ENCODE peak calls at places on chromosome 6, in seven cellular contexts. One of them, this sample, is unnamed.

GRCh38 chr6:4220619-4221018 is 85.2 kb upstream of the ECI2 start:
- DNase-seq in left colon: no peak
- DNase-seq in C1 segment of cervical spinal cord: no peak
- DNase-seq in nucleus accumbens: no peak
- DNase-seq in adipocyte: peak; percentile 79
- DNase-seq in SJSA1: no peak
- DNase-seq in DMS53: no peak
- DNase-seq in this sample: no peak

GRCh38 chr6:187252-187840 is 104.9 kb upstream of the DUSP22 start:
- DNase-seq in SJSA1: peak; percentile 21
- DNase-seq in DMS53: no peak
- DNase-seq in left colon: no peak
- DNase-seq in C1 segment of cervical spinal cord: no peak
- DNase-seq in nucleus accumbens: no peak
- DNase-seq in adipocyte: no peak
- DNase-seq in this sample: no peak

GRCh38 chr6:170423814-170424633 is 117.5 kb downstream of the FAM120B start:
- DNase-seq in DMS53: no peak
- DNase-seq in left colon: no peak
- DNase-seq in C1 segment of cervical spinal cord: no peak
- DNase-seq in SJSA1: no peak
- DNase-seq in nucleus accumbens: no peak
- DNase-seq in adipocyte: no peak
- DNase-seq in this sample: no peak

GRCh38 chr6:26207248-26207801 is 120.1 kb downstream of the HFE start:
- DNase-seq in C1 segment of cervical spinal cord: no peak
- DNase-seq in left colon: no peak
- DNase-seq in DMS53: no peak
- DNase-seq in SJSA1: no peak
- DNase-seq in nucleus accumbens: no peak
- DNase-seq in adipocyte: no peak
- DNase-seq in this sample: no peak

GRCh38 chr6:33851959-33852358 is 48.2 kb upstream of the MLN start:
- DNase-seq in nucleus accumbens: no peak
- DNase-seq in SJSA1: no peak
- DNase-seq in left colon: peak; percentile 31
- DNase-seq in adipocyte: peak; percentile 23
- DNase-seq in DMS53: peak; percentile 66
- DNase-seq in C1 segment of cervical spinal cord: no peak
- DNase-seq in this sample: no peak

GRCh38 chr6:7976485-7977010 is 66.0 kb upstream of the TXNDC5 start:
- DNase-seq in adipocyte: no peak
- DNase-seq in DMS53: no peak
- DNase-seq in nucleus accumbens: no peak
- DNase-seq in left colon: no peak
- DNase-seq in SJSA1: no peak
- DNase-seq in C1 segment of cervical spinal cord: no peak
- DNase-seq in this sample: no peak

GRCh38 chr6:157760589-157761330 is 62.3 kb upstream of the SNX9 start:
- DNase-seq in C1 segment of cervical spinal cord: no peak
- DNase-seq in left colon: no peak
- DNase-seq in adipocyte: peak; percentile 79
- DNase-seq in DMS53: peak; percentile 37
- DNase-seq in SJSA1: peak; percentile 79
- DNase-seq in nucleus accumbens: no peak
- DNase-seq in this sample: peak; percentile 26

GRCh38 chr6:37673436-37673835 is 24.2 kb downstream of the MDGA1 start:
- DNase-seq in nucleus accumbens: no peak
- DNase-seq in C1 segment of cervical spinal cord: peak; percentile 29
- DNase-seq in left colon: no peak
- DNase-seq in adipocyte: no peak
- DNase-seq in DMS53: no peak
- DNase-seq in SJSA1: no peak
- DNase-seq in this sample: no peak

GRCh38 chr6:11393713-11394627 is 143.6 kb upstream of the TMEM170B start:
- DNase-seq in C1 segment of cervical spinal cord: no peak
- DNase-seq in left colon: no peak
- DNase-seq in nucleus accumbens: no peak
- DNase-seq in SJSA1: peak; percentile 79
- DNase-seq in DMS53: no peak
- DNase-seq in adipocyte: peak; percentile 43
- DNase-seq in this sample: no peak

GRCh38 chr6:132768051-132768517 is 10.4 kb upstream of the VNN2 start:
- DNase-seq in C1 segment of cervical spinal cord: peak; percentile 6
- DNase-seq in SJSA1: no peak
- DNase-seq in DMS53: peak; percentile 68
- DNase-seq in nucleus accumbens: no peak
- DNase-seq in left colon: peak; percentile 31
- DNase-seq in adipocyte: peak; percentile 33
- DNase-seq in this sample: no peak

GRCh38 chr6:133466666-133467065 is 225.5 kb downstream of the EYA4 start:
- DNase-seq in SJSA1: no peak
- DNase-seq in C1 segment of cervical spinal cord: no peak
- DNase-seq in adipocyte: no peak
- DNase-seq in DMS53: no peak
- DNase-seq in left colon: no peak
- DNase-seq in nucleus accumbens: no peak
- DNase-seq in this sample: no peak

GRCh38 chr6:111480988-111481830 is 1.8 kb downstream of the REV3L start:
- DNase-seq in C1 segment of cervical spinal cord: no peak
- DNase-seq in adipocyte: peak; percentile 34
- DNase-seq in DMS53: peak; percentile 23
- DNase-seq in nucleus accumbens: no peak
- DNase-seq in left colon: no peak
- DNase-seq in SJSA1: no peak
- DNase-seq in this sample: no peak

GRCh38 chr6:114634016-114634415 is 291.2 kb upstream of the HS3ST5 start:
- DNase-seq in adipocyte: no peak
- DNase-seq in DMS53: no peak
- DNase-seq in left colon: no peak
- DNase-seq in nucleus accumbens: no peak
- DNase-seq in SJSA1: no peak
- DNase-seq in C1 segment of cervical spinal cord: no peak
- DNase-seq in this sample: no peak

GRCh38 chr6:115216835-115217234 is 843.9 kb downstream of the FRK start:
- DNase-seq in DMS53: no peak
- DNase-seq in left colon: no peak
- DNase-seq in nucleus accumbens: no peak
- DNase-seq in adipocyte: no peak
- DNase-seq in SJSA1: no peak
- DNase-seq in C1 segment of cervical spinal cord: no peak
- DNase-seq in this sample: no peak

GRCh38 chr6:4906293-4906941 is 97.4 kb downstream of the RPP40 start:
- DNase-seq in SJSA1: no peak
- DNase-seq in nucleus accumbens: no peak
- DNase-seq in DMS53: no peak
- DNase-seq in adipocyte: no peak
- DNase-seq in C1 segment of cervical spinal cord: no peak
- DNase-seq in left colon: no peak
- DNase-seq in this sample: no peak

GRCh38 chr6:10314163-10314955 is 100.5 kb downstream of the TFAP2A start:
- DNase-seq in C1 segment of cervical spinal cord: no peak
- DNase-seq in DMS53: no peak
- DNase-seq in SJSA1: no peak
- DNase-seq in nucleus accumbens: no peak
- DNase-seq in adipocyte: no peak
- DNase-seq in left colon: no peak
- DNase-seq in this sample: no peak

GRCh38 chr6:147033267-147033666 is 170.9 kb upstream of the STXBP5 start:
- DNase-seq in C1 segment of cervical spinal cord: no peak
- DNase-seq in adipocyte: peak; percentile 88
- DNase-seq in left colon: no peak
- DNase-seq in DMS53: no peak
- DNase-seq in SJSA1: no peak
- DNase-seq in nucleus accumbens: no peak
- DNase-seq in this sample: no peak

GRCh38 chr6:148251286-148251685 is 91.4 kb upstream of the SASH1 start:
- DNase-seq in adipocyte: peak; percentile 66
- DNase-seq in DMS53: peak; percentile 35
- DNase-seq in left colon: no peak
- DNase-seq in SJSA1: no peak
- DNase-seq in C1 segment of cervical spinal cord: no peak
- DNase-seq in nucleus accumbens: no peak
- DNase-seq in this sample: no peak

GRCh38 chr6:166515072-166515810 is 71.2 kb downstream of the RAMACL start:
- DNase-seq in left colon: no peak
- DNase-seq in nucleus accumbens: no peak
- DNase-seq in DMS53: peak; percentile 77
- DNase-seq in C1 segment of cervical spinal cord: peak; percentile 77
- DNase-seq in SJSA1: peak; percentile 89
- DNase-seq in adipocyte: peak; percentile 80
- DNase-seq in this sample: no peak

GRCh38 chr6:151242420-151242841 is 2.7 kb downstream of the AKAP12 start:
- DNase-seq in SJSA1: no peak
- DNase-seq in nucleus accumbens: no peak
- DNase-seq in left colon: no peak
- DNase-seq in DMS53: no peak
- DNase-seq in C1 segment of cervical spinal cord: no peak
- DNase-seq in adipocyte: peak; percentile 10
- DNase-seq in this sample: no peak

GRCh38 chr6:150435360-150435759 is 66.5 kb downstream of the IYD start:
- DNase-seq in adipocyte: no peak
- DNase-seq in nucleus accumbens: no peak
- DNase-seq in C1 segment of cervical spinal cord: no peak
- DNase-seq in left colon: no peak
- DNase-seq in SJSA1: no peak
- DNase-seq in DMS53: no peak
- DNase-seq in this sample: no peak

GRCh38 chr6:32114853-32115252 is 5.7 kb upstream of the TNXB start:
- DNase-seq in nucleus accumbens: no peak
- DNase-seq in SJSA1: peak; percentile 89
- DNase-seq in adipocyte: peak; percentile 53
- DNase-seq in C1 segment of cervical spinal cord: no peak
- DNase-seq in left colon: no peak
- DNase-seq in DMS53: no peak
- DNase-seq in this sample: no peak

GRCh38 chr6:107075951-107076381 is 39.3 kb downstream of the BEND3 start:
- DNase-seq in SJSA1: no peak
- DNase-seq in C1 segment of cervical spinal cord: no peak
- DNase-seq in left colon: no peak
- DNase-seq in DMS53: no peak
- DNase-seq in nucleus accumbens: no peak
- DNase-seq in adipocyte: peak; percentile 4
- DNase-seq in this sample: no peak

GRCh38 chr6:17066610-17067009 is 35.2 kb upstream of the STMND1 start:
- DNase-seq in C1 segment of cervical spinal cord: no peak
- DNase-seq in nucleus accumbens: no peak
- DNase-seq in adipocyte: no peak
- DNase-seq in left colon: no peak
- DNase-seq in SJSA1: no peak
- DNase-seq in DMS53: no peak
- DNase-seq in this sample: no peak